ENCODE peak calls at places on chromosomes 6 and 20, in eight cellular contexts. C is HCT116, X is stomach, A is testis, L is neuronal stem cell, I is heart left ventricle, K is GM23248, M is body of pancreas. E is an unnamed sample.

GRCh38 chr6:131555992-131556391 is 17.0 kb upstream of the ARG1 start:
- DNase-seq in K (no peak), A (no peak), M (no peak), C (no peak), L (no peak), I (no peak), X (no peak), E (no peak)

GRCh38 chr20:63829943-63830820 is 882 bp downstream of the ZBTB46 start:
- DNase-seq in K (peak; percentile 39), L (no peak), M (no peak), X (no peak), C (no peak), A (peak; percentile 69), I (no peak), E (no peak)

GRCh38 chr20:58073945-58074920 is 154.2 kb downstream of the ANKRD60 start:
- DNase-seq in X (no peak), C (no peak), A (peak; percentile 32), K (peak; percentile 92), M (peak; percentile 30), I (no peak), L (no peak), E (peak; percentile 42)

GRCh38 chr20:57652865-57653545 is 32.8 kb upstream of the ZBP1 start:
- DNase-seq in I (peak; percentile 15), X (peak; percentile 22), A (peak; percentile 10), L (no peak), K (no peak), M (no peak), C (no peak), E (peak; percentile 15)

GRCh38 chr6:108667984-108668383 is 107.3 kb downstream of the FOXO3 start:
- DNase-seq in C (no peak), A (peak; percentile 49), L (no peak), I (peak; percentile 34), M (no peak), X (no peak), K (no peak), E (no peak)

GRCh38 chr20:24543168-24543567 is 73.7 kb downstream of the SYNDIG1 start:
- DNase-seq in L (no peak), K (no peak), A (no peak), X (no peak), C (no peak), I (no peak), M (no peak), E (no peak)

GRCh38 chr6:159044899-159045727 is at the start of gene TAGAP:
- DNase-seq in C (no peak), A (peak; percentile 86), X (peak; percentile 70), I (peak; percentile 64), K (peak; percentile 57), M (peak; percentile 79), L (no peak), E (peak; percentile 50)

GRCh38 chr6:28683945-28684538 is 158.4 kb downstream of the GPX5 start:
- DNase-seq in A (peak; percentile 70), I (no peak), M (peak; percentile 7), K (peak; percentile 73), X (no peak), L (peak; percentile 35), C (peak; percentile 60), E (no peak)

GRCh38 chr6:56096454-56096853 is 150.9 kb downstream of the COL21A1 start:
- DNase-seq in I (no peak), K (no peak), X (no peak), M (no peak), L (no peak), A (no peak), C (no peak), E (no peak)

GRCh38 chr20:46206025-46206424 is 87.9 kb downstream of the CD40 start:
- DNase-seq in C (no peak), X (peak; percentile 33), L (no peak), M (peak; percentile 64), I (peak; percentile 55), K (peak; percentile 62), A (peak; percentile 45), E (no peak)

GRCh38 chr20:48823960-48824497 is 3.8 kb downstream of the PREX1 start:
- DNase-seq in C (no peak), M (no peak), X (no peak), A (no peak), L (no peak), I (no peak), K (peak; percentile 91), E (no peak)

GRCh38 chr6:44898296-44898930 is 429.7 kb upstream of the RUNX2 start:
- DNase-seq in I (no peak), C (no peak), X (no peak), A (peak; percentile 15), K (peak; percentile 52), M (no peak), L (no peak), E (no peak)

GRCh38 chr20:10642859-10643559 is 30.8 kb downstream of the JAG1 start:
- DNase-seq in K (no peak), L (no peak), X (no peak), C (no peak), A (no peak), I (no peak), M (no peak), E (no peak)

GRCh38 chr6:21997414-21998037 is 299.3 kb downstream of the PRL start:
- DNase-seq in M (no peak), I (no peak), K (no peak), X (no peak), A (no peak), L (no peak), C (no peak), E (no peak)

GRCh38 chr6:8743146-8743745 is 307.9 kb upstream of the SLC35B3 start:
- DNase-seq in A (no peak), K (no peak), C (peak; percentile 8), X (no peak), L (no peak), I (no peak), M (no peak), E (no peak)

GRCh38 chr6:34979994-34980393 is 90.9 kb downstream of the ANKS1A start:
- DNase-seq in X (no peak), C (no peak), M (no peak), L (no peak), A (no peak), K (no peak), I (peak; percentile 42), E (no peak)

GRCh38 chr6:142854589-142855488 is 90.1 kb downstream of the HIVEP2 start:
- DNase-seq in I (no peak), M (no peak), K (no peak), C (no peak), A (no peak), X (no peak), L (no peak), E (no peak)

GRCh38 chr6:142857609-142858195 is 87.3 kb downstream of the HIVEP2 start:
- DNase-seq in M (no peak), K (no peak), I (no peak), A (no peak), C (no peak), L (no peak), X (no peak), E (no peak)

GRCh38 chr6:142855877-142856606 is 88.9 kb downstream of the HIVEP2 start:
- DNase-seq in M (no peak), L (no peak), X (no peak), A (no peak), I (no peak), C (no peak), K (no peak), E (no peak)

GRCh38 chr6:142856607-142856856 is 88.4 kb downstream of the HIVEP2 start:
- DNase-seq in M (no peak), X (no peak), A (no peak), I (no peak), C (no peak), K (no peak), L (no peak), E (no peak)

DNA sequence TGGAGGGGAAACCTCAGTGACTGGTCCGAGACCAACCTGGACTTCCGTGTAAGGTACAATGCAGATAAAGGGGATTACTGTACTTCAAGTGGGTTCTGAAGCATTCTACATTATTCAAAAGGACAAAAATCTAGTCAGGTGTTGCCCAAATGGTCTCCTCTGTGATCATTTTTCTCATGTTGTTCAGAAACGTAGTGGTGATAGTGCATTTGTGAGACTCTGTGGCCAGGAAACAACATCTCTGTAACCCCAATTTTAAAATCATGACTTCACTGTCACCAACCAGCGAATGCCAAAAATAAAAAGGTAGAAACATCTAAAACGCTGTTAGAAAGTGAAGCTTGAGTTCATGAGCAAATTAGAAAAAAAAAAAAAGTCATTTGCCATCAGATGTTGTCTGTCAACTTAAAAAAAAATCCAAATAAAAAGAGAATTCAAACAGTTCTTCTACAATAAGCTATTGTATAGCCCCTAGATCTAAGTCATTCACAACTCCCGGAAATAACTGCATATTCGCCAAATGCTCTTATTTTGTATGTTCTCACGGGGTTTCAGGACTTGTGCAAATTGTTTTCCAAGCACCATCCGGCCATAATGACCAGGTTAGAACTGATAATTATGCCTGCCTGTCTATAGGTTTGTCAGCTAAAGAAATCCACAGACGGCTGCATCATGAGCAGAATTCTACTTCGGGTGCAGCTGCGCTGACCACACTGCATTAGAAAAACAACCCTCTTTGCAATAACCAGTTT is 87.9 kb downstream of the HIVEP2 start:
- DNase-seq in I (no peak), K (no peak), L (no peak), A (no peak), M (no peak), C (no peak), X (no peak), E (no peak)
- H3K4me1 ChIP-seq in I (peaks cover 24% of the 10 kb centered on the region), K (peaks cover 4% of the 10 kb centered on the region), L (peaks cover 6% of the 10 kb centered on the region), A (no peaks in the 10 kb centered on the region), M (peaks cover 13% of the 10 kb centered on the region), C (no peaks in the 10 kb centered on the region), X (no peaks in the 10 kb centered on the region), E (no peaks in the 10 kb centered on the region)

GRCh38 chr20:31927758-31928157 is 24.1 kb downstream of the PDRG1 start:
- DNase-seq in M (no peak), I (no peak), X (no peak), C (no peak), K (no peak), A (no peak), L (no peak), E (no peak)
- H3K4me1 ChIP-seq in M (no peaks in the 10 kb centered on the region), I (no peaks in the 10 kb centered on the region), X (no peaks in the 10 kb centered on the region), C (peaks cover 9% of the 10 kb centered on the region), K (no peaks in the 10 kb centered on the region), A (no peaks in the 10 kb centered on the region), L (peaks cover 7% of the 10 kb centered on the region), E (no peaks in the 10 kb centered on the region)

DNA sequence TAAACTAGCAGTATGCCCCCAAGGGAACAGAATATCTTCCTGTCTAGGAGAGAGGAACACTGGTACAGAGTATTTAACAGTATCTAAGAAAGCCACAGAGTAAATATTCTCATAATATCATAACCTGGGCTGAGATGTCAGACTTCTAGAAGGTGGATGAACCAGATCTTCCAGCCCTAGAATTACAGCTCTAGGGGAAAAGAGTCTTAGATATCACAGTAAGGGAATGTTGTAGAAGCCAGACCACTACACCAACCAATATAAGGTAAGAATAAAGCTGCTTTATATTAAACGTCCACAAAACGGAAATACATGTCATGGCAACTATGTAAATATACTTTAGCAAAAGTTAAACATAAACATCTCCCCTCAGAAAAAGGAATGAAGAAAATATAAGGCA is 12.4 kb downstream of the SERINC1 start:
- DNase-seq in L (no peak), X (no peak), I (no peak), C (no peak), A (no peak), K (no peak), M (no peak), E (no peak)
- H3K4me1 ChIP-seq in L (no peaks in the 10 kb centered on the region), X (peaks cover 22% of the 10 kb centered on the region), I (peaks cover 77% of the 10 kb centered on the region), C (no peaks in the 10 kb centered on the region), A (peaks cover 6% of the 10 kb centered on the region), K (no peaks in the 10 kb centered on the region), M (peaks cover 40% of the 10 kb centered on the region), E (peaks cover 14% of the 10 kb centered on the region)

DNA sequence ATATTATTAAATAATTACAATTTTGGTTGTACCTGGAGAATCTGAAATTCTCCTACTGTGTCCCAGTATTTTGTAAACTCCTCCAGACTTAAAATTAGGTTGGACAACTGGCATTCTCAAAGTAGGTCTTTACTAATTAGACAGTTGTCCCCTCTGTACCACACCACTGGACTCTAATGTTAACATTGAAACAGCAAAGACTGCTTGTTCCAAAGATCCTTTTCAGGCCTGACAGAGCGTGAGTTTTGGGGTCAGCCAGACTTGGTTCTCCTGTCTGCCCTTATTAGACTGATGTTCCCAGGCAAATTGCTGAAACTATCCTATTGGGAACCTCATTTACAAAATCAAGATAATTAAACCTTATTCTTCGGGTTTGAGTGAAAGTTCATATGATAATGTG is 3.8 kb upstream of the BICRAL start:
- DNase-seq in M (no peak), K (no peak), A (no peak), C (no peak), L (no peak), I (no peak), X (no peak), E (no peak)
- H3K4me1 ChIP-seq in M (peaks cover 10% of the 10 kb centered on the region), K (peaks cover 16% of the 10 kb centered on the region), A (peaks cover 15% of the 10 kb centered on the region), C (peaks cover 24% of the 10 kb centered on the region), L (no peaks in the 10 kb centered on the region), I (peaks cover 5% of the 10 kb centered on the region), X (peaks cover 13% of the 10 kb centered on the region), E (no peaks in the 10 kb centered on the region)

E was measured in uterus.